ENCODE peak calls at places on chromosome 22, in five cellular contexts. N is psoas muscle, K is uterus, D is heart right ventricle, X is Panc1. G is an unnamed sample.

GRCh38 chr22:44620129-44620840 is 81.7 kb upstream of the PRR5 start:
- DNase-seq in K (peak), N (peak), D (peak), X (no peak), G (peak)

GRCh38 chr22:23397618-23398567 is 182.2 kb downstream of the IGLL1 start:
- DNase-seq in D (no peak), X (no peak), N (peak), K (no peak), G (peak)

GRCh38 chr22:17083811-17084540 is 824 bp upstream of the IL17RA start:
- DNase-seq in X (no peak), D (no peak), N (peak), K (no peak), G (peak)

GRCh38 chr22:47374273-47374771 is 611.9 kb downstream of the TBC1D22A start:
- DNase-seq in K (no peak), D (no peak), N (no peak), X (no peak), G (no peak)

GRCh38 chr22:49090853-49091135 is 736.9 kb downstream of the BRD1 start:
- DNase-seq in D (no peak), X (no peak), N (peak), K (no peak), G (no peak)

GRCh38 chr22:18121436-18122253 is 11.0 kb downstream of the TUBA8 start:
- DNase-seq in D (no peak), N (no peak), K (no peak), X (no peak), G (no peak)

GRCh38 chr22:24407278-24407665 is 20.1 kb upstream of the ADORA2A start:
- DNase-seq in N (peak), D (no peak), K (no peak), X (no peak), G (no peak)

GRCh38 chr22:17802822-17803221 is 28.6 kb upstream of the BID start:
- DNase-seq in X (no peak), N (no peak), K (no peak), D (no peak), G (no peak)

GRCh38 chr22:49783926-49784629 is 43.6 kb downstream of the BRD1 start:
- DNase-seq in N (peak), D (no peak), K (no peak), X (no peak), G (no peak)

GRCh38 chr22:35253946-35254345 is 3.3 kb upstream of the HMGXB4 start:
- DNase-seq in D (no peak), K (no peak), X (no peak), N (no peak), G (no peak)

GRCh38 chr22:23496445-23496833 is 83.7 kb downstream of the IGLL1 start:
- DNase-seq in N (no peak), X (no peak), D (no peak), K (no peak), G (no peak)

GRCh38 chr22:49137216-49137840 is 690.3 kb downstream of the BRD1 start:
- DNase-seq in K (no peak), X (no peak), N (no peak), D (no peak), G (no peak)

GRCh38 chr22:48742556-48743343 is 1084.9 kb downstream of the BRD1 start:
- DNase-seq in K (no peak), N (no peak), X (no peak), D (no peak), G (no peak)

GRCh38 chr22:25645964-25646363 is 81.5 kb downstream of the GRK3 start:
- DNase-seq in X (no peak), D (no peak), N (no peak), K (no peak), G (no peak)

GRCh38 chr22:27399161-27399560 is 402.4 kb downstream of the MN1 start:
- DNase-seq in X (no peak), N (no peak), D (no peak), K (peak), G (peak)

GRCh38 chr22:50470491-50470890 is 4.3 kb downstream of the SBF1 start:
- DNase-seq in K (no peak), N (no peak), X (no peak), D (no peak), G (no peak)

GRCh38 chr22:16968218-16968595 is 39.8 kb downstream of the GAB4 start:
- DNase-seq in X (no peak), N (no peak), K (no peak), D (no peak), G (no peak)

GRCh38 chr22:34812631-34813030 is 253.3 kb upstream of the ISX start:
- DNase-seq in D (no peak), N (no peak), X (no peak), K (no peak), G (no peak)

GRCh38 chr22:30422481-30423295 is 2.9 kb upstream of the MTFP1 start:
- DNase-seq in D (peak), N (peak), X (no peak), K (peak), G (peak)

GRCh38 chr22:32422062-32422461 is 10.0 kb upstream of the RTCB start:
- DNase-seq in D (no peak), K (no peak), X (no peak), N (no peak), G (no peak)

GRCh38 chr22:47354668-47355387 is 592.4 kb downstream of the TBC1D22A start:
- DNase-seq in D (no peak), K (no peak), X (no peak), N (peak), G (no peak)

GRCh38 chr22:44634426-44635321 is 67.3 kb upstream of the PRR5 start:
- DNase-seq in X (no peak), N (no peak), D (no peak), K (no peak), G (no peak)

GRCh38 chr22:35064664-35065063 is 1.3 kb upstream of the ISX start:
- DNase-seq in X (no peak), K (no peak), N (no peak), D (no peak), G (no peak)

GRCh38 chr22:34973926-34974325 is 92.0 kb upstream of the ISX start:
- DNase-seq in K (no peak), N (no peak), X (no peak), D (no peak), G (no peak)

GRCh38 chr22:46370584-46371373 is 35.3 kb downstream of the TRMU start:
- DNase-seq in K (no peak), X (no peak), D (no peak), N (no peak), G (no peak)

GRCh38 chr22:30420401-30421178 is 5.0 kb upstream of the MTFP1 start:
- DNase-seq in N (no peak), X (no peak), K (no peak), D (no peak), G (no peak)

GRCh38 chr22:25898707-25899365 is 156.8 kb downstream of the MYO18B start:
- DNase-seq in X (no peak), N (no peak), K (no peak), D (no peak), G (no peak)

GRCh38 chr22:47739616-47740015 is 977.2 kb downstream of the TBC1D22A start:
- DNase-seq in K (no peak), D (no peak), N (no peak), X (no peak), G (no peak)

GRCh38 chr22:49956914-49957825 is 3.4 kb upstream of the PIM3 start:
- DNase-seq in K (no peak), N (peak), D (no peak), X (no peak), G (no peak)

GRCh38 chr22:44753189-44754042 is 1.0 kb downstream of the ARHGAP8 start:
- DNase-seq in K (no peak), X (no peak), N (no peak), D (no peak), G (no peak)

GRCh38 chr22:36258750-36259619 is 6.1 kb downstream of the APOL1 start:
- DNase-seq in D (no peak), X (no peak), K (peak), N (peak), G (peak)
- H3K27ac ChIP-seq in D (peak), X (no peak), K (peak), N (peak), G (no peak)

DNA sequence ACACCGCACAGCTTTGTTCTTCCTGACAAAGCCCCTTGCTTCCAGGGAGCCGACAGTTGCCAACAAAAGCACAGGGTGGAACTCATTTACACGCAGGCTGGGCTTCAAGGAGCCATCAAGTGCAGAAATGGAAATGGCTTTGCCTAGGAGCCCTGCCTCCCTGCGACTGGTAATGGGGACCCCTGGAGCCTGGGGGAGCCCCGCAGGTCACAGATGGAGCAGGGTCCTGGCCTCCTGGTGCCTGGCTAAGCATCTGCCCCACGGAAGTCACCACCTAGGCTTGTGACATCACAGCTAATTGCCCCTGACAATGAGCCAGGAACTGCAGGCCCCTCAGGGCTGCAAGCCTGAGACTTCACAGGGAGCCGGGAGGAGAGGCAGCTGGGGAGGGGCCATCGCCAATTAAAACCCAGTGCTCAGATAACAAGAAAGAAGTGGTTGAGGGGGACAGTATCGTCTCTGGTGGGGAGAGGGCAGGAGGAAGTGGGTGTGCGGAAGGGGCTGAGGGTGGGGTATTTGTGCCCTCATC is 66.8 kb downstream of the NFAM1 start:
- DNase-seq in D (no peak), K (peak), N (no peak), X (no peak), G (no peak)
- H3K27ac ChIP-seq in D (peak), K (peak), N (peak), X (peak), G (peak)

GRCh38 chr22:38348751-38349496 is 31.7 kb upstream of the CSNK1E start:
- DNase-seq in K (peak), N (no peak), D (no peak), X (no peak), G (no peak)
- H3K27ac ChIP-seq in K (no peak), N (no peak), D (no peak), X (no peak), G (no peak)

DNA sequence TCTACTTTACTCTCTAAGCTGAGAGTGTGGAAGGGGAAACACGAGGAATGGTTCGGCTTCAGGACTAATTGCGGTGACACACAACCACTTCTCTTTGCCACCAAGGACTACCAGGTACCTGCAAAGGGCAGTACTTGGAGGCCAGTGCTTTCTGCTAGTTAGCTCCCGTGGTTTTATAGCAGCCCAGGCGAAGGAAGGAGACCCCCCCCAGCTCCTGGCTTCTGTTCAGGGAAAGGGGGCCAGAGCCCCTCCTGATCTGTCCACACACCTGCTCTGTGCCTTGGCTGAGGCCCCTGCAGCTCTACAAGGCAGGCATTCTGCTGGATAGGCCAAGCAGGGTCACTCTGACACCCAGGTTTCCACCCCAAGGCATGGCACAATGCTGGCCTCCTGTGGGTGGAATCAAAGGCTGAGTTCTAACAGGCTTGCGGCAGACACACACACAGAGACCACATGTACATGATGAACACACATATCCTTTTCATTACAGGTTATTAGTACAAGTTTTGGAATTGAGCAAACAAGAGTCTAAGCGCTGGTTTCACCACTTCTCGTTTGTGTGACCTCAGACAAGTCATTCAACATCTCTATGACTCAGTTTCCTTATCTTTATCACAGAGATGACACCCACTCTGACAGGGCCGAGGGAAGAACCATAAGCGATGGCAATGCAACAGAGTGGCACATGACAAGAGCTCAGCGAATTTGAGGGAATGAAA is 7.5 kb downstream of the SERPIND1 start:
- DNase-seq in X (no peak), D (no peak), K (no peak), N (no peak), G (no peak)
- H3K27ac ChIP-seq in X (no peak), D (no peak), K (peak), N (no peak), G (no peak)

DNA sequence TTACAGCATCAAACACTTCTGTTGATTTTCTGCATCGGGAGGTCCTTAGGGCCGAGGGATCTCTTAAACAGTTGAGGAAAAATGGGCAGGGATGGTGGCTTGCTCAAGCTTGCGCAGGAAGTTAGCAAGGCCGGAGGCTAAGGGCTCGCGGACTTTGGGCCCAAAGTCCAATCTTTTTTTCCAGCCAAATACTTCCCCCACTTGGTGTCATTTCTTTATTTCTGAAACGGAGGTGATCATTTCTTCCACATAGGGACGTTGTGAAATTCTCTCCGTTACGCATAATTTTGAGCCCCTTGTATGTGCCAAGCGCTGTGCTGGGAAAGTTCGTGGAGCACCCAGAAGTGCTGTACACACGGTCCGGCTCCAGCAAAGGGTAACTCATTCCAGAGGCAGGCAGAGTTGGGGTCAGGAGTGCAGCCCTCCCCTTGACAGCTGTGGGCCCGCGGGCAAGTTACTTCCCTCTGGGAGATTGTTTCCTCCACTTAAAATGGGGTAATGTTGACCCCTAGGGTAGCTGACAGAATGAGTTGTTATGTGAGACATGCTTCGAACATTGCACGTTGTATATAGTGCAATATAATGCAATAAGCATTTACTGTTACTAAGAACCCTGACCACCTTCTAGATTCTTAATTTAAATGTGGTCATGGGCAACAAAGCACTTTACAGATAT is 837 bp downstream of the MIEF1 start:
- DNase-seq in N (peak), D (no peak), K (no peak), X (no peak), G (no peak)
- H3K27ac ChIP-seq in N (peak), D (peak), K (peak), X (peak), G (no peak)

DNA sequence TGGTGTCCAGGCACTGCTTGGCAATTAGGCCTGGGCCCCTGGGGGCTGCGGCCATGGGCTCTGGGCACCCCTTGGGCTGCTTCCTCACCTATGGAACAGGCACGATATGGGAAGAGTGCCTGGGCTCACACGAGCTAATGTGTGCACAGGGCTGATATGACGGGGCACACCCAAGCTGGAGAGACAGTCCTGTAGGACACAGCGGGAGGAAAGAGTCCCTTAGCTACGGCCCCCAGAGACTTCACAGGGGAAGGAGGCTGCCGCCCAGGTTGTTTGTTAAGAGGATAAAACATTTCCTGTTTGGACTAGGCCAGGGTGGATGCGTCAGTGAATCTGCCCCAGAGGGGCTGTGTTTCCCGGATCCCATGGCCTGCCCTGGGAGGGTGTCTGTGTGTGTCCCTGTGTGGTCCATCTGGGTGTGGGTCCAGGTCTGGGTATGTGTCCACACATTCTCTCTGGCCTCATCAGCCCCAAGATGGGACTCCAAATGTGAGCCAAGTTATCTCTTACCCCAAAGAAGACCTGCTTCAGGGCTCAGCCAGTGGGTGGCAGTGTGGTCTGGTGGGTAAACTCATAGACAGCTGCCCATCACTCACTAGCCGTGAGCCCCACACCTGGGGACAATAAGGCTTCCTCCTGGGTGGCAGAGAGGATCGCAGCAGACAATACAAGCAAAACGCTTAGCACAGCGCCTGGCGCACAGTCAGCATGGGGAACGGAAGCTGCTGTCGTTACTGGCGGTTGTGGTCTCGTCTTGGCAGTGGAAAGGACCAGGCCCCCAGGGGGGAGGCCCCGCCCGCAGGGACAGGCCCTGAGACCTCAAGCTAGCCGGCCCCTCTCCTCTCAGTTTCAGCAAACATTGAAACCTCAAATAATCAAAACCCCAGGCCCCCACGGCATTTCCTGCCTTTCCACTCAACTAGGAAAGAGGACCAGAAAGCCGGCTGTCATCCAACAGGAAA is 3.2 kb upstream of the EMID1 start:
- DNase-seq in N (peak), X (no peak), K (peak), D (peak), G (peak)
- H3K27ac ChIP-seq in N (no peak), X (no peak), K (peak), D (peak), G (no peak)

G was measured in ovary.